ENCODE peak calls at places on chromosomes 5 and 9, in nine cellular contexts. Y, D, X, B, H, T, Z, U and I are unnamed samples.

GRCh38 chr5:69528015-69528414 is 32.0 kb upstream of the GTF2H2C start:
- DNase-seq in Y (no peak), H (no peak), T (peak; percentile 27), X (no peak), D (no peak), B (no peak), Z (peak; percentile 85), U (no peak), I (no peak)

GRCh38 chr9:106936680-106937079 is 73.7 kb downstream of the ZNF462 start:
- DNase-seq in B (no peak), H (peak; percentile 47), Y (no peak), X (no peak), T (no peak), Z (no peak), U (no peak), D (no peak), I (no peak)

GRCh38 chr9:135968083-135968476 is 6.9 kb upstream of the UBAC1 start:
- DNase-seq in T (no peak), Z (no peak), Y (no peak), H (no peak), X (no peak), B (no peak), U (no peak), D (no peak), I (no peak)

GRCh38 chr5:87277279-87277835 is 9.7 kb downstream of the RASA1 start:
- DNase-seq in B (no peak), X (peak; percentile 56), H (no peak), Y (no peak), T (no peak), D (peak; percentile 60), U (no peak), Z (no peak), I (no peak)

GRCh38 chr5:173590436-173591299 is 25.8 kb downstream of the BOD1 start:
- DNase-seq in Z (no peak), B (no peak), U (no peak), T (no peak), X (no peak), Y (no peak), D (no peak), H (peak; percentile 77), I (no peak)

GRCh38 chr5:159826351-159827222 is 89.7 kb upstream of the ADRA1B start:
- DNase-seq in T (peak; percentile 81), D (peak; percentile 87), Y (no peak), X (peak; percentile 47), H (no peak), Z (peak; percentile 96), B (no peak), U (no peak), I (peak; percentile 64)

GRCh38 chr5:172766287-172767104 is 4.5 kb downstream of the DUSP1 start:
- DNase-seq in D (peak; percentile 91), T (no peak), B (no peak), X (peak; percentile 86), U (peak; percentile 94), Y (no peak), H (peak; percentile 84), Z (peak; percentile 30), I (no peak)

GRCh38 chr5:157607371-157608161 is 32.0 kb upstream of the ADAM19 start:
- DNase-seq in T (peak; percentile 73), B (peak; percentile 62), H (no peak), X (peak; percentile 34), U (no peak), D (peak; percentile 87), Z (peak; percentile 99), Y (no peak), I (peak; percentile 47)

GRCh38 chr5:138610468-138611294 is 35.5 kb upstream of the HSPA9 start:
- DNase-seq in D (peak; percentile 16), Y (no peak), X (peak; percentile 41), Z (no peak), U (no peak), B (no peak), H (no peak), T (no peak), I (no peak)

GRCh38 chr9:124016152-124017063 is 4.8 kb downstream of the LHX2 start:
- DNase-seq in D (no peak), X (no peak), U (no peak), T (no peak), Z (no peak), B (no peak), Y (no peak), H (no peak), I (no peak)

GRCh38 chr5:61416010-61416409 is 84.0 kb downstream of the ZSWIM6 start:
- DNase-seq in U (no peak), H (no peak), T (no peak), Y (no peak), Z (peak; percentile 51), X (peak; percentile 11), B (no peak), D (no peak), I (no peak)

GRCh38 chr5:98307811-98308210 is 465.7 kb upstream of the RGMB start:
- DNase-seq in H (no peak), T (no peak), X (peak; percentile 51), B (no peak), D (peak; percentile 87), U (no peak), Z (peak; percentile 95), Y (no peak), I (peak; percentile 83)

DNA sequence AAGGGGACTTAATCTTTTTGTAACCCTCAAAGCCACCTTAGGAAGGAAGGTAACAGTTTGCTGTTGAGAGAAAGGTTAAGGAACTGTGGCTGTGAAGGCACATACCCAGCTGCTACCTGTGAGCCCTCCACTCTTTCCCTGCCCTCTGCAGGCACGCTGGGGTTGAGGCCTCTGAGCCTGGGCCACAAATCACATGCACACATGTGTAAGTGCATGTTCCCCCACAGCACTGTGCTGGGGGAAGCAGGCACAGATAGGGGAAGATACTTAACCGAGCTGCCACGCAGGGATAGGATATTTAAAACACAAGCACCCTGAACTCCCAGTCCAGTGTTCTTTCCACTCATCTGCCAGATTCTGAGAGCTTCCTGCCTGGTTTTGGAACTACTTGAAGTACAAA is 18.1 kb downstream of the LARP1 start:
- DNase-seq in Z (no peak), H (no peak), Y (no peak), X (no peak), D (no peak), U (no peak), B (no peak), T (no peak), I (no peak)
- H3K27ac ChIP-seq in Z (no peak overlapping the region), H (peak overlapping the region; percentile 23), Y (no peak overlapping the region), X (peak overlapping the region; percentile 7), D (peak overlapping the region; percentile 66), U (no peak overlapping the region), B (no peak overlapping the region), T (no peak overlapping the region), I (no peak overlapping the region)

GRCh38 chr9:121700831-121701419 is 49.5 kb downstream of the DAB2IP start:
- DNase-seq in Y (no peak), U (no peak), X (no peak), D (no peak), H (peak; percentile 77), B (no peak), Z (no peak), T (no peak), I (no peak)
- H3K4me3 ChIP-seq in Y (peak overlapping the region; percentile 43), U (no peak overlapping the region), X (no peak overlapping the region), D (no peak overlapping the region), H (peak overlapping the region; percentile 63), B (no peak overlapping the region), Z (no peak overlapping the region), T (no peak overlapping the region), I (no peak overlapping the region)

GRCh38 chr5:136058031-136058971 is 29.5 kb downstream of the TGFBI start:
- DNase-seq in D (peak; percentile 96), T (peak; percentile 35), U (peak; percentile 87), B (no peak), Z (peak; percentile 83), H (peak; percentile 77), X (peak; percentile 99), Y (peak; percentile 67), I (peak; percentile 99)
- H3K4me1 ChIP-seq in D (peaks cover 66% of the 10 kb centered on the region), T (peaks cover 29% of the 10 kb centered on the region), U (no peaks in the 10 kb centered on the region), B (no peaks in the 10 kb centered on the region), Z (peaks cover 36% of the 10 kb centered on the region), H (no peaks in the 10 kb centered on the region), X (no peaks in the 10 kb centered on the region), Y (no peaks in the 10 kb centered on the region), I (peaks cover 67% of the 10 kb centered on the region)

GRCh38 chr9:137461663-137462395 is 2.7 kb upstream of the NSMF start:
- DNase-seq in H (no peak), T (peak; percentile 78), Z (no peak), X (peak; percentile 76), D (no peak), U (peak; percentile 86), Y (no peak), B (peak; percentile 89), I (no peak)

GRCh38 chr9:137463931-137464290 is 4.8 kb upstream of the NSMF start:
- DNase-seq in X (no peak), T (no peak), Z (no peak), D (no peak), H (peak; percentile 19), U (peak; percentile 77), Y (no peak), B (no peak), I (no peak)

GRCh38 chr9:137463194-137463930 is 4.2 kb upstream of the NSMF start:
- DNase-seq in D (no peak), H (no peak), X (no peak), Z (no peak), Y (no peak), T (no peak), U (peak; percentile 65), B (no peak), I (no peak)

GRCh38 chr9:137461316-137461662 is 2.2 kb upstream of the NSMF start:
- DNase-seq in D (no peak), B (no peak), T (no peak), X (no peak), U (peak; percentile 65), Z (no peak), Y (no peak), H (no peak), I (no peak)

DNA sequence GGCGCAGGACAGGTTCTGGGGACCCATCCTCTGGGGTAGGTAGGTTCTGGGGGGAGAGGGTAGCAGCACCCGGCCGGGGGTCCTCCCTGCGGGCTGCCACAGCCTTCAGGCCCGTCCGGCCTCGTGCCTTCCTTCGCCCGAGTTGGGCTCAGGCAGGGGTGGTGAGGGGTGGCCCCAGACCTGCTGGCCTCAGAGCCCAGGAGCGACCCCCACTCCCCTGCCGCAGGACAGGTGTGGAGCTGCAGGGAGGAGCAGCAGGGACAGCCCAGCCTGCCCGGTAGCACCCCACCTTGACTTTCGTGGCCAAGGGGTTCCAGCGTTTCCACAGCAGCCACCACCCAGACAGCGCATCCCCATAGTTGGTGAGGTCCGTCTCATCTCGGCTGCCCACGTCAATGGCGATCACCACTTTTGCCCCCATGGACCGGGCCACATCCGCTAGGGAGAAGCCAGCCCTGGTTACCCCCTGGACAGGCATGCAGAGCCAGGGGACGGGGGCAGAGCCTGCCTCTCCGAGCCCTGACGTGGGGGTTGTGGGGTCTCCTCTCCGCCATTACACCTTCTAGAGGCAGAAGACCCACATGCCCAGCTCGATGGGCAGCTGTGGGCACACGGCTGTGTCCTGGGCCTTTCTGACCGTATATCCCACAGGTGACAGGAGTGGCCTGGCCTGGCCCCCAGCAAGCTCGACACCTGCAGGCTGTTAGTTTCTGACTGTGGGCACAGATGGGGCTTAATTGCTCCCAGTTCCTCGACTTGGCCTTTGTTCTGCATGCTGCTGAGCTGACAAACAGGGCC is 3.5 kb upstream of the NSMF start:
- DNase-seq in Z (no peak), T (no peak), X (no peak), B (no peak), H (no peak), D (no peak), Y (no peak), U (peak; percentile 74), I (no peak)
- H3K27ac ChIP-seq in Z (no peak overlapping the region), T (no peak overlapping the region), X (no peak overlapping the region), B (peak overlapping the region; percentile 98), H (no peak overlapping the region), D (no peak overlapping the region), Y (no peak overlapping the region), U (no peak overlapping the region), I (no peak overlapping the region)